ENCODE peak calls at places on chromosomes 11 and 22, in four cellular contexts. One of them, this sample, is unnamed. For H3K4me1 and H3K27me3, the result is how much of the 10 kb centered on the place peaks cover.

GRCh38 chr11:106986261-106986660 is 32.0 kb downstream of the GUCY1A2 start:
- DNase-seq in HCT116: no peak
- DNase-seq in K562: no peak
- DNase-seq in HepG2: no peak
- DNase-seq in this sample: no peak

GRCh38 chr11:120811731-120812130 is 212.2 kb upstream of the TBCEL start:
- DNase-seq in HCT116: no peak
- DNase-seq in K562: no peak
- DNase-seq in HepG2: no peak
- DNase-seq in this sample: no peak

GRCh38 chr22:47111626-47112373 is 349.4 kb downstream of the TBC1D22A start:
- DNase-seq in HCT116: no peak
- DNase-seq in K562: no peak
- DNase-seq in HepG2: no peak
- DNase-seq in this sample: no peak

GRCh38 chr22:32528316-32528715 is 53.7 kb downstream of the FBXO7 start:
- DNase-seq in HCT116: no peak
- DNase-seq in K562: no peak
- DNase-seq in HepG2: no peak
- DNase-seq in this sample: no peak

GRCh38 chr11:75100314-75100713 is 3.6 kb upstream of the OR2AT4 start:
- DNase-seq in HCT116: no peak
- DNase-seq in K562: peak
- DNase-seq in HepG2: no peak
- DNase-seq in this sample: no peak

GRCh38 chr22:43859621-43860020 is 2.7 kb downstream of the SULT4A1 start:
- DNase-seq in HCT116: no peak
- DNase-seq in K562: no peak
- DNase-seq in HepG2: no peak
- DNase-seq in this sample: no peak

GRCh38 chr11:33135216-33135615 is 26.1 kb downstream of the CSTF3 start:
- DNase-seq in HCT116: no peak
- DNase-seq in K562: no peak
- DNase-seq in HepG2: no peak
- DNase-seq in this sample: no peak

GRCh38 chr22:40215266-40215665 is 37.5 kb downstream of the TNRC6B start:
- DNase-seq in HCT116: no peak
- DNase-seq in K562: no peak
- DNase-seq in HepG2: no peak
- DNase-seq in this sample: no peak

GRCh38 chr22:27173530-27173929 is 516.1 kb downstream of the MIAT start:
- DNase-seq in HCT116: no peak
- DNase-seq in K562: no peak
- DNase-seq in HepG2: no peak
- DNase-seq in this sample: no peak

GRCh38 chr11:58058276-58059010 is 27.7 kb downstream of the OR6Q1 start:
- DNase-seq in HCT116: no peak
- DNase-seq in K562: no peak
- DNase-seq in HepG2: no peak
- DNase-seq in this sample: no peak

GRCh38 chr22:45942344-45942743 is 34.6 kb downstream of the WNT7B start:
- DNase-seq in HCT116: no peak
- DNase-seq in K562: no peak
- DNase-seq in HepG2: no peak
- DNase-seq in this sample: no peak
- H3K4me1 ChIP-seq in HCT116: under half
- H3K4me1 ChIP-seq in K562: under half
- H3K4me1 ChIP-seq in HepG2: under half
- H3K4me1 ChIP-seq in this sample: under half

GRCh38 chr22:41910050-41910598 is 4.8 kb downstream of the SHISA8 start:
- DNase-seq in HCT116: no peak
- DNase-seq in K562: no peak
- DNase-seq in HepG2: no peak
- DNase-seq in this sample: no peak
- H3K27me3 ChIP-seq in HCT116: under half
- H3K27me3 ChIP-seq in K562: under half
- H3K27me3 ChIP-seq in HepG2: under half
- H3K27me3 ChIP-seq in this sample: under half

DNA sequence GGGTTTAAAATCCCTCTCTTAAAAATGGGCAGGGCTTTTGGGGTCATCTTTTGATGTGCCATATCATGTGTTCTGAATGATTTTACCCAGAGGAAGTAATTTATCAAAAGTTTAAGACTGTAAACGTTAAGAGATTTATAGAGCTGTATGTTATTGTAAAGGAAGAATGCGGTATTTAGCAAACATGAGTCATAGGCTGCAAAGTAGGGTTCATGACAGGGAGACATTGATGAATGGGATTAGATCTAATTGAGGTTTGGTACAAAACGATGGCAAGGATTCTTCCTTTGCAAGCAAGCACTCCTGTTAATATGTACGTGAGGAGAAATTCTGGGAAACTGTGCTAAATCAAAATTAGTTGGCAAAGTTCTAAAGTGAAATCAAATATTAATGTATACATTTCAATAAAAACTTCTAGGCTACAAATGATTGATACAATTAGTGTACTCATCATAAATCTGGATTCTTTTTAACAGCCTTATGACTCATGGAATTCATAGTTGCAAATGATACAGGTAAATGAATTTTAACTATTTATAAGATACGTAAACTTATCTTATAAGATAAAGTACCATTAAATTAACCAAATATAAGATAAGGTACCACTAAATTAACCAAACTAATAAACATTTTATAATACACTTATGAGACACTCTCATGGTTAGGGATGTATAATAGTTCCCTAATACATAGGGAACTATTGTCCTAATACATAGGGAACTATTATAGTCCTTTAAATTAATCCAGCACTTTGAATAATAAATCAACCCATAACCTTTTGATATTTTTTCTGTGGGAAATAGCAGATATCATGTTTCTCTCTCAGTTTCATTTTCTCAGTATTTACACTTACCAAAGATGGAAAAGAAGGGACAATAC is 58.4 kb downstream of the KIF18A start:
- DNase-seq in HCT116: peak
- DNase-seq in K562: no peak
- DNase-seq in HepG2: no peak
- DNase-seq in this sample: peak
- TF ChIP-seq TCF7L2 in HCT116: peak
- TF ChIP-seq TCF7L2 in K562: no peak
- TF ChIP-seq TCF7L2 in HepG2: no peak
- TF ChIP-seq TCF7L2 in this sample: peak

DNA sequence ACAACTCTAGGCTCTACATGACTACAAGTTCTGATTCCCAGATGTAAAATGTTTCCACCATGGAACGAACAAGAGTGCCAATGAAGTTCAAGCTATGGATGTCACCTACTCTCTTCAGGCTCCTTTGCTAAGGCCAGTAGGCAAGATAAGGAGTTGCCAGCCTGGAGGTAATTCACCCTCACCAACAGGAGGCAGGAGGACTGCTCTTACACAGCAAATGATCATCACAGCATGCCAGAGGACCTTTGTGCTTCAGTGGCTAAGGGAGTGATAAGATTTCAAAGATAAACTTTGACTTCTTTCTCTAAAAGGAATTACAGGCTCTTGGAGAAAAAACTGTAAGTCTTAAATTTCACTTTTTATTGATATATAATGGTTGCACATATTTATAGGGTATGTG is 54.1 kb upstream of the SLC36A4 start:
- DNase-seq in HCT116: no peak
- DNase-seq in K562: no peak
- DNase-seq in HepG2: no peak
- DNase-seq in this sample: no peak
- H3K4me1 ChIP-seq in HCT116: under half
- H3K4me1 ChIP-seq in K562: under half
- H3K4me1 ChIP-seq in HepG2: under half
- H3K4me1 ChIP-seq in this sample: under half

DNA sequence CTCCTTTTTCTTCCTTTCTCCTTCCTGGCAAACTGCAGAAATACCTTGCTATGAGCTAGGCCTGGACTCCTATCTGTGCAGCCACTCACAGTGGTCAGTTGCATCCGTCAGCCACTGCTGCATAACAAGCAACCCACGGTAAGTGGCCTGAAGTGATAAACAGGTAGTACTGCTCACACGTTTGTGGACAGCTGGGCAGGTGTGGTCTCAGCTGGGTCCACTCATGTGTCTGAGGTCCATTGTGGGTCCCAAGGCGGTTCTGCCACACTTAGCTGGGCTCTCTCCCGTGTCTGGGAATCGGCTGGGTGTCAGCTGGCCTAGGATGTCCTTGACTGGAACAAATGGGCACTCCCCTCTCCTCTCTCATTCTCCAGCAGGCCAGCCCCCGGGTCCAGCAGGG is 109.3 kb downstream of the BRD1 start:
- DNase-seq in HCT116: no peak
- DNase-seq in K562: no peak
- DNase-seq in HepG2: no peak
- DNase-seq in this sample: no peak
- H3K27me3 ChIP-seq in HCT116: under half
- H3K27me3 ChIP-seq in K562: half or more
- H3K27me3 ChIP-seq in HepG2: half or more
- H3K27me3 ChIP-seq in this sample: under half

DNA sequence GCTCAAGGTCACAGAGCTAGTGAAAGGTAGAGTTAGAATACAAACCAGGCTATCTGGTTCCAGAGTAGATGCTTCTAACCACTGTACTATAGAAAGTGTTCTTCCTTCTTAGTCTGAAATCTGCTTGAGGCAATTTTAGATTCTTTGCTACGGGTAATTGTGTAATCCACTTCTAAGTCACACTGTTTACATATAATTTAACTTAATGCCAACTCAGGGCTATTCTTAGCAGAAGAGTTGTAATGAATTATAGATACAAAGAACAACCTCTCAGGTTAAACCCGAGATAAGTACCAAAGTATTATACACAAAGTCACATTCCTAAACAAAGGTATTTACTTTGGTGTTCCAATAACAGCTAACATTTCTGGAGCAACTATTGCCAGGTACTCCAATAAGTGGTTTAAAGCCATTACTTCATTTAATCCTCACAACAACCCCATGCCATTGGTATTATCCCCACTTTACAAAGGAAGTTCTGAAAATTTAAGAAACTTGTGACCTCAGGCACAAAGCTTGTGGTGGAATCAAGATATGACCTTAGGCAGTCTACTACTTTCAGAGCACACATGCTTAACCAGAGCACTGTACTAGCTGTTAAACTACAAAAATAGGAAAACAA is 31.1 kb upstream of the DDI1 start:
- DNase-seq in HCT116: no peak
- DNase-seq in K562: no peak
- DNase-seq in HepG2: no peak
- DNase-seq in this sample: no peak
- TF ChIP-seq TCF7L2 in HCT116: no peak
- TF ChIP-seq TCF7L2 in K562: no peak
- TF ChIP-seq TCF7L2 in HepG2: no peak
- TF ChIP-seq TCF7L2 in this sample: no peak

GRCh38 chr11:72668645-72669347 is 5.4 kb downstream of the PDE2A start:
- DNase-seq in HCT116: no peak
- DNase-seq in K562: no peak
- DNase-seq in HepG2: no peak
- DNase-seq in this sample: no peak

GRCh38 chr11:72669527-72669926 is 4.7 kb downstream of the PDE2A start:
- DNase-seq in HCT116: no peak
- DNase-seq in K562: no peak
- DNase-seq in HepG2: no peak
- DNase-seq in this sample: no peak

GRCh38 chr11:72662036-72662435 is 12.2 kb downstream of the PDE2A start:
- DNase-seq in HCT116: no peak
- DNase-seq in K562: no peak
- DNase-seq in HepG2: no peak
- DNase-seq in this sample: no peak

GRCh38 chr11:72670041-72670440 is 4.2 kb downstream of the PDE2A start:
- DNase-seq in HCT116: no peak
- DNase-seq in K562: no peak
- DNase-seq in HepG2: no peak
- DNase-seq in this sample: no peak

DNA sequence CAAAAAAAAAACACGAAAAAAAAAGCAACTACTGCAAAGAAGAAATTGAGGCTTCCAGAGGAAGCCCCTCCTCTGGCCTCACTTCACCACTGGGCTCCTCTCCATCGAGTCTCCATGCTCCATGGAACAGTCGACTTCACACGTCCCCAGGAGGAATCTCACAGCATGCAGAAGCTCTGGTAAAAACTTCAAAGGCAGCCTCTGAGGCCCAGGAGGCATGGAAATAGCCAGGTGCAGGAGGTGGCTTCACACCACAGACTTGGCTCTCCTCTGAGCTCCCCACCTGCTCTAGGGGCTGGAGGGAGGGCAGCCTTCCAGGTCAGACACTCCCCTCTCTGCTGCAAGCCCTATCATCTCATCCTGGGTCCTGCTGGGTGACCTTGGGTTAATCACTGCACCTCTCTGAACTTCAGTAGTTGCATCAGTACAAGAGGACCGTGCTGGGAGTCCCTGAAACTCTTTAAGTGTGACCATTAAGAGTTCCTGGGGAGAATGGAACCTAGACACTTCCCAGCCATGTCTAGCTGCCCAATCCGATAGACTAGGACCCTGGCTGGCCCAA is 8.2 kb downstream of the PDE2A start:
- DNase-seq in HCT116: no peak
- DNase-seq in K562: no peak
- DNase-seq in HepG2: no peak
- DNase-seq in this sample: no peak
- H3K4me1 ChIP-seq in HCT116: under half
- H3K4me1 ChIP-seq in K562: under half
- H3K4me1 ChIP-seq in HepG2: under half
- H3K4me1 ChIP-seq in this sample: under half

GRCh38 chr22:50524664-50525103 is 714 bp downstream of the SCO2 start:
- DNase-seq in HCT116: no peak
- DNase-seq in K562: no peak
- DNase-seq in HepG2: no peak
- DNase-seq in this sample: no peak
- H3K27me3 ChIP-seq in HCT116: under half
- H3K27me3 ChIP-seq in K562: under half
- H3K27me3 ChIP-seq in HepG2: under half
- H3K27me3 ChIP-seq in this sample: under half